ENCODE peak calls at places on chromosomes 13 and 19, in ten cellular contexts. E, N, Q, C, S, V, P, H, L and Z are unnamed samples.

GRCh38 chr13:21853779-21854178 is 182.9 kb downstream of the FGF9 start:
- DNase-seq in E (no peak), N (no peak), Q (no peak), C (no peak), S (no peak), V (no peak), P (no peak), H (no peak), L (no peak), Z (no peak)

GRCh38 chr13:51739403-51740112 is 64.4 kb downstream of the DHRS12 start:
- DNase-seq in E (no peak), N (no peak), Q (no peak), C (no peak), S (peak; percentile 53), V (no peak), P (no peak), H (peak; percentile 56), L (no peak), Z (no peak)

GRCh38 chr19:45082170-45082569 is 3.1 kb downstream of the GEMIN7 start:
- DNase-seq in E (no peak), N (no peak), Q (no peak), C (no peak), S (no peak), V (no peak), P (no peak), H (no peak), L (no peak), Z (no peak)

GRCh38 chr13:23792680-23793079 is 96.5 kb downstream of the MIPEP start:
- DNase-seq in E (no peak), N (no peak), Q (no peak), C (no peak), S (no peak), V (no peak), P (no peak), H (no peak), L (no peak), Z (no peak)

GRCh38 chr13:29402168-29402621 is 193.3 kb downstream of the SLC7A1 start:
- DNase-seq in E (no peak), N (peak; percentile 84), Q (no peak), C (peak; percentile 15), S (no peak), V (no peak), P (no peak), H (no peak), L (no peak), Z (no peak)

GRCh38 chr13:89856512-89856911 is 1491.0 kb upstream of the MIR17HG start:
- DNase-seq in E (no peak), N (no peak), Q (no peak), C (no peak), S (no peak), V (no peak), P (no peak), H (no peak), L (no peak), Z (no peak)

GRCh38 chr19:54252243-54252642 is 4.8 kb downstream of the LILRB5 start:
- DNase-seq in E (no peak), N (no peak), Q (no peak), C (no peak), S (no peak), V (no peak), P (no peak), H (no peak), L (no peak), Z (no peak)

GRCh38 chr19:18469245-18470107 is 31.5 kb upstream of the ISYNA1 start:
- DNase-seq in E (peak; percentile 58), N (peak; percentile 66), Q (peak; percentile 59), C (no peak), S (no peak), V (peak; percentile 69), P (peak; percentile 60), H (peak; percentile 87), L (no peak), Z (peak; percentile 81)

GRCh38 chr13:60976367-60976766 is 439.3 kb downstream of the PCDH20 start:
- DNase-seq in E (no peak), N (no peak), Q (no peak), C (no peak), S (no peak), V (no peak), P (no peak), H (no peak), L (no peak), Z (no peak)

GRCh38 chr19:39408392-39409206 is 2.0 kb downstream of the ZFP36 start:
- DNase-seq in E (no peak), N (no peak), Q (no peak), C (no peak), S (no peak), V (no peak), P (peak; percentile 55), H (peak; percentile 70), L (no peak), Z (peak; percentile 67)

GRCh38 chr19:51467864-51468544 is 9.8 kb upstream of the SIGLEC8 start:
- DNase-seq in E (no peak), N (no peak), Q (no peak), C (no peak), S (no peak), V (no peak), P (no peak), H (no peak), L (no peak), Z (no peak)

GRCh38 chr13:74040200-74040599 is 94.0 kb downstream of the KLF12 start:
- DNase-seq in E (no peak), N (peak; percentile 76), Q (peak; percentile 67), C (no peak), S (peak; percentile 31), V (peak; percentile 46), P (peak; percentile 26), H (peak; percentile 57), L (no peak), Z (peak; percentile 37)
- TF ChIP-seq CTCF in E (peak; percentile 15), N (peak; percentile 79), Q (peak; percentile 64), C (peak; percentile 55), S (peak; percentile 16), V (peak; percentile 74), P (peak; percentile 28), H (peak; percentile 50), L (peak; percentile 47), Z (peak; percentile 44)

GRCh38 chr13:55553736-55554135 is 1587.0 kb upstream of the PRR20A start:
- DNase-seq in E (no peak), N (no peak), Q (no peak), C (no peak), S (no peak), V (no peak), P (no peak), H (no peak), L (no peak), Z (no peak)
- H3K4me3 ChIP-seq in E (no peak overlapping the region), N (no peak overlapping the region), Q (no peak overlapping the region), C (no peak overlapping the region), S (no peak overlapping the region), V (no peak overlapping the region), P (no peak overlapping the region), H (no peak overlapping the region), L (no peak overlapping the region), Z (no peak overlapping the region)

GRCh38 chr13:66689628-66690027 is 540.5 kb downstream of the PCDH9 start:
- DNase-seq in E (no peak), N (no peak), Q (no peak), C (no peak), S (no peak), V (no peak), P (no peak), H (no peak), L (no peak), Z (peak; percentile 53)

GRCh38 chr13:66691149-66691548 is 539.0 kb downstream of the PCDH9 start:
- DNase-seq in E (no peak), N (no peak), Q (no peak), C (no peak), S (no peak), V (no peak), P (no peak), H (no peak), L (no peak), Z (no peak)

GRCh38 chr13:66693656-66694055 is 536.5 kb downstream of the PCDH9 start:
- DNase-seq in E (no peak), N (no peak), Q (no peak), C (no peak), S (no peak), V (no peak), P (no peak), H (no peak), L (no peak), Z (no peak)

DNA sequence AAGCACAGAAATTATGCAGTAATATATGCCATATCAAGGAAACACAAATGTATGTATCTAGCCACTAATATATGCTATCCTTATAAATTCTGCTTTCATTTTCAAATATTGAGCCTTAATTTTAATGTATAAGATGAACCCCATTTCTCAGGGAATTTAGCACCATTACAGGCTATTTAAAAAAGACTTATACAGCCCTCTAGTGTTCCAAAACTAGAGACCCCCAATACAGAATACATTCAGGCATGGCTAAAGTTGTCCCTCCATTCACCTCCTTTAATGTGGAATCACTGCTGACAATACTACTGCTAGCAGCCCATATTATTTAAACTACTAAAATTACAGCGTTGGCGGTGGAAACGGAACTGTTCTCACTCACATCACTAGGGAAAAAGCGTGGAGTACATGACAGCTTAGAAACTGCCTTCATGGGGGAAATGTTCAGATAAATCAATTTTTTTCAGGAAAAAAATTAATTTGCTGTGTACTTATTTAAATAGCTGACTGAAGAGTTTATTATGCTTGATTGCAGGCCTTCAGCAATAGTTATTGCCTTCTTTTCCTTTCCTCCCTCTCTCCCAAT is 541.0 kb downstream of the PCDH9 start:
- DNase-seq in E (no peak), N (no peak), Q (no peak), C (no peak), S (no peak), V (no peak), P (no peak), H (no peak), L (no peak), Z (no peak)
- TF ChIP-seq CTCF in E (peak; percentile 26), N (no peak), Q (no peak), C (peak; percentile 54), S (no peak), V (no peak), P (no peak), H (peak; percentile 17), L (peak; percentile 17), Z (peak; percentile 34)

GRCh38 chr13:47831265-47831664 is 169.8 kb downstream of the SUCLA2 start:
- DNase-seq in E (no peak), N (no peak), Q (no peak), C (no peak), S (no peak), V (no peak), P (no peak), H (no peak), L (no peak), Z (peak; percentile 23)
- H3K4me3 ChIP-seq in E (no peak overlapping the region), N (no peak overlapping the region), Q (no peak overlapping the region), C (no peak overlapping the region), S (no peak overlapping the region), V (no peak overlapping the region), P (no peak overlapping the region), H (no peak overlapping the region), L (no peak overlapping the region), Z (no peak overlapping the region)

GRCh38 chr19:1823539-1824251 is 11.6 kb upstream of the ATP8B3 start:
- DNase-seq in E (no peak), N (no peak), Q (no peak), C (no peak), S (no peak), V (no peak), P (no peak), H (no peak), L (no peak), Z (no peak)
- TF ChIP-seq CTCF in E (no peak), N (no peak), Q (no peak), C (no peak), S (no peak), V (no peak), P (no peak), H (no peak), L (no peak), Z (no peak)